ENCODE peak calls at places on chromosomes 13 and 19, in four cellular contexts. F, O, R and Y are unnamed samples. For H3K4me1, the result is how much of the 10 kb centered on the place peaks cover.

GRCh38 chr19:35756373-35757230 is at the start of gene HSPB6:
- DNase-seq in R (peak), O (no peak), F (no peak), Y (peak)

GRCh38 chr13:34369925-34370324 is 552.0 kb downstream of the RFC3 start:
- DNase-seq in F (no peak), O (no peak), R (no peak), Y (no peak)

GRCh38 chr19:2543463-2544442 is 67.8 kb downstream of the GADD45B start:
- DNase-seq in F (peak), R (peak), O (peak), Y (peak)

GRCh38 chr13:53249236-53249635 is 220.6 kb downstream of the OLFM4 start:
- DNase-seq in O (no peak), R (no peak), F (no peak), Y (no peak)

GRCh38 chr19:16495982-16496612 is at the start of the genes C19orf44 and CALR3:
- DNase-seq in F (peak), O (peak), R (peak), Y (peak)

GRCh38 chr19:14544047-14544446 is 14.7 kb downstream of the TECR start:
- DNase-seq in F (no peak), O (no peak), R (no peak), Y (no peak)

GRCh38 chr13:98188544-98189166 is 11.6 kb upstream of the RNF113B start:
- DNase-seq in F (no peak), O (no peak), R (no peak), Y (no peak)

GRCh38 chr19:48896191-48896720 is 2.3 kb downstream of the TULP2 start:
- DNase-seq in F (no peak), R (peak), O (no peak), Y (no peak)

GRCh38 chr13:51584731-51585191 is 499 bp downstream of the WDFY2 start:
- DNase-seq in F (peak), O (peak), R (no peak), Y (peak)

GRCh38 chr19:15324791-15325519 is 7.4 kb downstream of the BRD4 start:
- DNase-seq in R (no peak), O (no peak), F (no peak), Y (peak)

GRCh38 chr13:61954092-61954491 is 538.4 kb upstream of the PCDH20 start:
- DNase-seq in O (no peak), R (no peak), F (peak), Y (no peak)

GRCh38 chr19:52138614-52139290 is 986 bp downstream of the ZNF616 start:
- DNase-seq in F (no peak), R (peak), O (no peak), Y (no peak)

GRCh38 chr19:11069451-11070009 is 19.7 kb upstream of the LDLR start:
- DNase-seq in R (no peak), F (no peak), O (no peak), Y (no peak)

GRCh38 chr19:15124572-15125231 is 17.5 kb downstream of the SYDE1 start:
- DNase-seq in F (no peak), R (no peak), O (no peak), Y (peak)

GRCh38 chr19:1521636-1522035 is 2.2 kb upstream of the PLK5 start:
- DNase-seq in O (no peak), R (no peak), F (no peak), Y (no peak)

GRCh38 chr13:27924529-27925141 is 4.8 kb downstream of the PDX1 start:
- DNase-seq in O (no peak), R (no peak), F (no peak), Y (no peak)
- H3K4me1 ChIP-seq in O (under half), R (under half), F (under half), Y (under half)

GRCh38 chr13:114141261-114141996 is 9.0 kb upstream of the RASA3 start:
- DNase-seq in F (no peak), O (no peak), R (no peak), Y (no peak)
- H3K4me1 ChIP-seq in F (under half), O (under half), R (under half), Y (under half)

GRCh38 chr13:39596176-39596575 is 6.8 kb downstream of the LHFPL6 start:
- DNase-seq in O (no peak), R (no peak), F (no peak), Y (no peak)
- H3K4me1 ChIP-seq in O (under half), R (under half), F (under half), Y (under half)

GRCh38 chr13:75371223-75371622 is 110.7 kb downstream of the TBC1D4 start:
- DNase-seq in R (no peak), F (no peak), O (no peak), Y (no peak)
- H3K4me1 ChIP-seq in R (under half), F (under half), O (under half), Y (under half)

DNA sequence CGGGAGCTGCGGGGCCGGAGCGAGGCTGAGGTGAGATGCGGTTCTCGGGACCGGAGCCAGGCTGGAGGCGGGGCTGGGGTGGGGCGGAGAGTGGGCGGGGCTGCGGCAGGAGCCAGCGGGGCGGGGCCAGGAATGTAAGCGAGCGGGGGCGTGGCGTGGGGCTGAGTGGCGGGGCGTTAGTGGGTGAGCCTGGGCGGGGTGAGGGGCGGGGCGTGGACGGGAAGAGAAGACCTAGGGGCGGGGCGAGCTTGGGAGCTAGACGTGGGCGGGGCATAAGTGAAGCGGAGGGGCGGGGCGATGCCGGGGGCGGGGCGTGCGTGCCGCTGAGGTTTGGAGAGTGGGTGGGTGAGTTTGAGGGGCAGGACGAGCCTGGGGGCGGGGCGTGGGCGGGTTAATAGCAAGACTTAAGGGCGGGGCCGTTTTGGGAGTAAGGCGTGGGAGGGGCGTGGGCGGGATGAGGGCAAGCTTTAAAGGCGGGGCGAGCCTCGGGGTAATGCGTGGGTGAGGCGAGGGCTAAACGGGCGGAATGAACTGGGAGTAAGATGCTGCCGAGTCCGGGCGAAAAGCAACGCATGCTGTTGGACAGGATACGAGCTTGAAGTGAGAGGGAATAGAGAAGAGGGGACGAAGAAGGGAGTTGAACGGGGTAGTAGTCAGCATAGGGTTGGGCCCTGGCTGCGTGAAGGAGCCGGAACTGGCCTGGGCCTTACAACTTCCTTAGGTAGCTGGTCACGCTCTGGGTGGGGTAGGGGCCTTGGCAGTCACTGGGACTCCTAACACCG is 573 bp downstream of the SNAPC2 start:
- DNase-seq in R (peak), F (peak), O (peak), Y (peak)
- H3K4me1 ChIP-seq in R (under half), F (under half), O (under half), Y (half or more)